ENCODE peak calls at places on chromosomes 6 and 20, in four cellular contexts. P, Q, W and Z are unnamed samples.

GRCh38 chr6:139133733-139134360 is 1.0 kb upstream of the HECA start:
- DNase-seq in Q (no peak), W (no peak), P (no peak), Z (no peak)

GRCh38 chr6:71855406-71855805 is 30.9 kb upstream of the RIMS1 start:
- DNase-seq in W (no peak), P (no peak), Q (no peak), Z (no peak)

GRCh38 chr6:169449221-169449620 is 195.6 kb upstream of the THBS2 start:
- DNase-seq in W (no peak), P (no peak), Q (no peak), Z (no peak)

GRCh38 chr6:87237804-87238203 is 82.4 kb downstream of the ZNF292 start:
- DNase-seq in Q (no peak), W (no peak), P (peak; percentile 17), Z (no peak)

GRCh38 chr20:60352017-60352416 is 393.8 kb downstream of the CDH26 start:
- DNase-seq in Q (no peak), P (no peak), W (no peak), Z (no peak)

GRCh38 chr6:90715093-90715655 is 128.3 kb upstream of the MAP3K7 start:
- DNase-seq in P (no peak), W (no peak), Q (no peak), Z (no peak)

GRCh38 chr6:26103141-26103769 is 16.0 kb downstream of the HFE start:
- DNase-seq in Q (no peak), W (no peak), P (no peak), Z (no peak)

GRCh38 chr20:18224968-18225568 is 63.3 kb upstream of the ZNF133 start:
- DNase-seq in Q (peak; percentile 26), P (no peak), W (no peak), Z (no peak)

GRCh38 chr6:101806241-101806640 is 412.7 kb downstream of the GRIK2 start:
- DNase-seq in P (no peak), W (no peak), Q (no peak), Z (no peak)

GRCh38 chr6:46903175-46903574 is 18.6 kb downstream of the ADGRF5 start:
- DNase-seq in P (no peak), W (no peak), Q (no peak), Z (no peak)

GRCh38 chr6:88870728-88871330 is 92.6 kb downstream of the RNGTT start:
- DNase-seq in W (peak; percentile 39), P (peak; percentile 30), Q (peak; percentile 28), Z (no peak)

GRCh38 chr6:106533079-106533478 is 96.2 kb downstream of the RTN4IP1 start:
- DNase-seq in P (no peak), Q (no peak), W (no peak), Z (no peak)

GRCh38 chr6:26205625-26206574 is 118.7 kb downstream of the HFE start:
- DNase-seq in Q (no peak), W (no peak), P (peak; percentile 67), Z (no peak)

GRCh38 chr6:37173573-37174195 is 3.7 kb downstream of the PIM1 start:
- DNase-seq in P (peak; percentile 65), Q (no peak), W (no peak), Z (no peak)

GRCh38 chr6:29589423-29590048 is 4.6 kb downstream of the OR2H2 start:
- DNase-seq in P (peak; percentile 64), Q (peak; percentile 40), W (peak; percentile 12), Z (peak; percentile 37)

GRCh38 chr6:3913077-3913957 is 64.1 kb downstream of the FAM50B start:
- DNase-seq in Q (peak; percentile 90), P (peak; percentile 84), W (no peak), Z (no peak)

GRCh38 chr6:5653801-5654200 is 352.9 kb downstream of the NRN1 start:
- DNase-seq in P (no peak), W (no peak), Q (no peak), Z (no peak)

GRCh38 chr20:53872561-53873248 is 197.7 kb downstream of the BCAS1 start:
- DNase-seq in P (no peak), Q (no peak), W (peak; percentile 70), Z (no peak)

GRCh38 chr6:136148051-136148450 is 102.1 kb downstream of the MTFR2 start:
- DNase-seq in W (no peak), Q (no peak), P (no peak), Z (no peak)

GRCh38 chr6:53737746-53738145 is 57.1 kb upstream of the LRRC1 start:
- DNase-seq in P (no peak), W (no peak), Q (no peak), Z (no peak)

GRCh38 chr6:46949662-46950280 is 28.0 kb upstream of the ADGRF5 start:
- DNase-seq in P (no peak), W (no peak), Q (no peak), Z (no peak)

GRCh38 chr6:71584712-71585436 is 296.3 kb downstream of the OGFRL1 start:
- DNase-seq in W (no peak), Q (no peak), P (no peak), Z (no peak)

GRCh38 chr6:93418448-93419303 is 683 bp downstream of the EPHA7 start:
- DNase-seq in W (no peak), P (no peak), Q (peak; percentile 40), Z (no peak)

DNA sequence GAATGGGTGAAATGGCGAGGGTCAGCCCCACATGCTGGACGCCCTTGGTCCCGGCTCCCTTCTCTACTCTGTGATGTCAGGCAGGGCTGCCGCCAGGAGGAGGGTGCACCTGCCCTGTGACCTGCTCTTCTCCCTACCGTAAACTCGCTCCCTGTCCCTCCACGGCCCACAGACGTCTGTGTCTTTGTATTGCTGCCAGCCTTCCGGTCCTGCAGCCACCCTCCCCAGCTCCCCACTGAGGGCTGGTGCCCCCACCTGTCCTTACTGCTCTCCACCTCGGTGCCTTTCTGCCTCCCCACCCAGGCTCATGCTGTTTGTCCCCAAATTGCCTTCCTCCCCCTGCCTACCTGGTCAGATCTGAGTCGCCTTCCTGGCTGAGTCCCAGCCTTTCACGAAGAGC is 4.1 kb upstream of the CCR6 start:
- DNase-seq in W (no peak), P (no peak), Q (no peak), Z (no peak)
- H3K4me3 ChIP-seq in W (peak overlapping the region; percentile 13), P (no peak overlapping the region), Q (no peak overlapping the region), Z (no peak overlapping the region)

DNA sequence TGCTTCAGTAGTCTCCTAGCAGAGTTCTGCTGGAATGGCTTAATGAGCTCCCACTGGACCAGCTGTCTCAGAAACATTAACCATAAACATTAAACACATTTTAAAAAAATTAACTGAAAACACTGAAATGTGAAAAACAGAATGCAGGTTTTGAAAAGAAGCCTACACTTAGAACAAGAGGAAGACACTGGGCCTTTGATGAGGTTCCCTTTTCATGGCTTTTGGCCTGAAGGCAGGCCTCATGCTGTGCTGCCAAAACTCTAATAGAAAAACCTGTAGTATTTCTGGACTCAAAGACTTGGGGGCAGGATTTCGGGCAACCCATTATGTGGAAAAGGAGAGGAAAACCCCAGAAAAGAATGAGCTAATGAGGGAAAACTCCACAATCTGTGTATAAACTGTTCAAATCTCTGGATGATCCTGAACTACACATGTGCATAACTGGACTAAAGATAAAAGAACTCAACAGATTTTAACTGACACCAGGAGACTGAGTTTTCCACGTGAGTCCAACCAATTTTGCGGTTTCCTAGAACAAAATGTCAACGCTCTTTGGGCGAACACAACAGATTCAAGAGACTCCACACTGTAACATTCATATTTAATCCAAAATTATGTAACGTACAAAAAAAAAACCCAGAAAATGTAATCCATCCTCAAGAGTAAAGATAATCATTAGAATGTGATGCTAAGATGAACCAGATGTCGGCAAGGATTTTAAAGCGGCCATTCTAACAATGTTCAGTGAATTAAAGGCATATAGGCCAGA is 32.9 kb downstream of the SAMD3 start:
- DNase-seq in Q (no peak), W (no peak), P (no peak), Z (no peak)
- H3K27ac ChIP-seq in Q (no peak overlapping the region), W (no peak overlapping the region), P (no peak overlapping the region), Z (no peak overlapping the region)

GRCh38 chr20:22977047-22977785 is 57.9 kb upstream of the SSTR4 start:
- DNase-seq in W (no peak), Q (peak; percentile 67), P (no peak), Z (no peak)
- TF ChIP-seq POLR2AphosphoS5 in W (no peak), Q (peak; percentile 77), P (no peak), Z (no peak)

GRCh38 chr20:47708140-47708807 is 77.0 kb downstream of the SULF2 start:
- DNase-seq in W (peak; percentile 30), Q (no peak), P (no peak), Z (no peak)
- H3K4me3 ChIP-seq in W (no peak overlapping the region), Q (no peak overlapping the region), P (no peak overlapping the region), Z (no peak overlapping the region)

DNA sequence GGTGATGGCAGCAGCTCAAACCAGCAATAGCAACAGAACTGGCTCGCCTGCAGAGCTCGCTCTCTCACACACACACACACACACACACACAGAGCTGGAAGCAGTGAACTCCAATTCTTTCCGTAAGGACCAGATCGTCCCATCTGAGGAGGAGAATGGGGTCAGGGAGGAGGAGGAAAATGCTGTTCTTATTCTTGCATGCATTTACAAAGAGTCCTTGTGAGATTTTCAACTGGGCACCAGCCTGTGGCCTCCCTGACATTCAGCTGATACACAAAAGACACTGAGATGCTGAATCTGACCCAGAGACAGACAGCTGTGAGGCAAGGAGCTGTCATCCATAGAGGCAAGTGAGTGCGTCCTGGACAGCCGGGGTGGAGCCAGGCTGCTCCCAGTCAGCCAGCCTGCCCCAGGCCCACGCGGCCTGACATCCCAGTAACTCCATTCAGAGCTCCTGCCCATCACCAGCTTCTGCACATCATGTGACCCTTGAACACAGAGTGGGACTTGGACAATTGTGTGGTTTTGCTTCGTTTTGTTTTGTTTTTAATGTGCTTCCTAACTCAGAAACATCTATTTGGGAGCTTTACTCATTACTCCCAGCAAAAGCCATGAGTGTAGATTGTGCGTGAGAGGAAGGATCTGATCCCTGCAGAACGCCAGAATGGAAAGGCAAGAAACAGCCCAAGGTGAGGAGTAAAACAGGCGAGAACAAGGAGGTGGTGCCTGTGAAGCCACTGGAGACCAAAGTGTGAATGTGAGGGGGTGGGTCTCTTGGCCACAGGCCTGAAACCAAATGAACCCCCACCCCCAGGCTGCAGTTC is 2.1 kb downstream of the SERPINB9 start:
- DNase-seq in P (no peak), Q (no peak), W (no peak), Z (no peak)
- H3K27ac ChIP-seq in P (no peak overlapping the region), Q (no peak overlapping the region), W (no peak overlapping the region), Z (peak overlapping the region; percentile 65)

GRCh38 chr6:151350442-151351145 is 40.8 kb downstream of the ZBTB2 start:
- DNase-seq in Q (no peak), P (no peak), W (no peak), Z (no peak)
- TF ChIP-seq POLR2AphosphoS5 in Q (no peak), P (no peak), W (no peak), Z (no peak)